ENCODE peak calls at places on chromosome 5, in eight cellular contexts. B is GM12878, W is SK-N-SH, T is breast epithelium, Y is H1, J is Panc1, X is spleen, E is stomach. K is an unnamed sample.

GRCh38 chr5:144142030-144142825 is 28.2 kb downstream of the YIPF5 start:
- DNase-seq in W (peak), Y (no peak), B (peak), J (peak), X (no peak), E (no peak), T (no peak), K (no peak)

GRCh38 chr5:103901885-103902284 is 339.3 kb upstream of the NUDT12 start:
- DNase-seq in E (no peak), T (no peak), B (no peak), J (no peak), W (no peak), X (no peak), Y (no peak), K (no peak)

GRCh38 chr5:102682102-102682647 is 72.9 kb upstream of the PAM start:
- DNase-seq in J (no peak), E (no peak), B (no peak), W (no peak), X (no peak), Y (no peak), T (no peak), K (no peak)

GRCh38 chr5:160769264-160769663 is 82.7 kb downstream of the ATP10B start:
- DNase-seq in W (no peak), B (no peak), E (no peak), J (no peak), Y (no peak), X (no peak), T (no peak), K (no peak)

GRCh38 chr5:152246401-152246800 is 158.7 kb downstream of the NMUR2 start:
- DNase-seq in J (no peak), Y (peak), E (peak), X (no peak), B (no peak), T (no peak), W (no peak), K (no peak)

GRCh38 chr5:167167191-167167590 is 1124.3 kb upstream of the WWC1 start:
- DNase-seq in T (no peak), E (no peak), Y (no peak), W (no peak), X (no peak), B (no peak), J (no peak), K (no peak)

GRCh38 chr5:52800394-52801213 is 12.9 kb downstream of the ITGA1 start:
- DNase-seq in B (no peak), T (peak), Y (peak), X (peak), E (peak), W (peak), J (peak), K (peak)

GRCh38 chr5:159975462-159976019 is 33.4 kb upstream of the TTC1 start:
- DNase-seq in T (no peak), B (no peak), W (peak), Y (no peak), E (no peak), X (no peak), J (no peak), K (no peak)

GRCh38 chr5:74578356-74579044 is 62.0 kb downstream of the ENC1 start:
- DNase-seq in J (no peak), T (no peak), X (no peak), E (no peak), W (no peak), Y (no peak), B (peak), K (no peak)

GRCh38 chr5:53362521-53362941 is 117.9 kb upstream of the FST start:
- DNase-seq in Y (no peak), W (no peak), B (no peak), T (no peak), E (no peak), J (peak), X (no peak), K (no peak)

GRCh38 chr5:151896041-151896691 is 28.5 kb downstream of the GLRA1 start:
- DNase-seq in T (no peak), J (no peak), E (no peak), W (no peak), X (no peak), Y (no peak), B (no peak), K (no peak)

GRCh38 chr5:111853748-111854147 is 96.8 kb upstream of the NREP start:
- DNase-seq in E (no peak), X (no peak), T (no peak), J (no peak), W (no peak), B (peak), Y (no peak), K (no peak)

GRCh38 chr5:179906795-179907569 is 715 bp downstream of the TBC1D9B start:
- DNase-seq in E (peak), W (peak), B (no peak), X (peak), J (no peak), Y (peak), T (no peak), K (peak)

GRCh38 chr5:135950611-135951010 is 4.2 kb downstream of the LECT2 start:
- DNase-seq in W (no peak), T (no peak), E (no peak), X (no peak), B (no peak), Y (no peak), J (no peak), K (no peak)

GRCh38 chr5:81247441-81247972 is 14.4 kb downstream of the CKMT2 start:
- DNase-seq in X (no peak), B (no peak), E (no peak), J (no peak), Y (no peak), W (no peak), T (no peak), K (no peak)

GRCh38 chr5:116848974-116849586 is 274.5 kb upstream of the SEMA6A start:
- DNase-seq in T (no peak), X (no peak), B (no peak), E (no peak), J (no peak), W (no peak), Y (no peak), K (no peak)

GRCh38 chr5:124544366-124545055 is 201.9 kb downstream of the ZNF608 start:
- DNase-seq in W (no peak), J (no peak), X (no peak), Y (no peak), E (no peak), T (no peak), B (peak), K (no peak)

GRCh38 chr5:62395210-62395950 is 8.3 kb downstream of the DIMT1 start:
- DNase-seq in E (no peak), Y (no peak), W (no peak), B (no peak), X (no peak), T (no peak), J (no peak), K (no peak)

GRCh38 chr5:95822408-95823240 is at the start of gene GLRX:
- DNase-seq in E (peak), J (peak), Y (peak), W (peak), X (peak), B (no peak), T (peak), K (peak)

GRCh38 chr5:104498281-104498680 is 935.7 kb upstream of the NUDT12 start:
- DNase-seq in B (no peak), W (no peak), Y (no peak), E (no peak), T (no peak), J (no peak), X (no peak), K (no peak)

GRCh38 chr5:15695171-15695676 is 195.2 kb downstream of the FBXL7 start:
- DNase-seq in E (no peak), Y (no peak), J (no peak), B (no peak), W (no peak), T (no peak), X (no peak), K (peak)

GRCh38 chr5:116699348-116699747 is 124.7 kb upstream of the SEMA6A start:
- DNase-seq in E (no peak), W (no peak), X (no peak), T (no peak), B (no peak), J (no peak), Y (no peak), K (no peak)

GRCh38 chr5:169161022-169161680 is 139.8 kb downstream of the SLIT3 start:
- DNase-seq in B (no peak), T (no peak), X (no peak), W (peak), J (no peak), Y (no peak), E (no peak), K (no peak)

GRCh38 chr5:141680751-141681201 is 1.3 kb downstream of the ARAP3 start:
- DNase-seq in X (no peak), J (no peak), T (no peak), W (peak), E (no peak), B (no peak), Y (peak), K (peak)

GRCh38 chr5:83377131-83377865 is 94.2 kb upstream of the VCAN start:
- DNase-seq in W (no peak), E (no peak), Y (no peak), T (no peak), X (no peak), J (no peak), B (no peak), K (no peak)

GRCh38 chr5:95870105-95870672 is 47.7 kb upstream of the GLRX start:
- DNase-seq in W (no peak), T (no peak), B (peak), E (no peak), X (no peak), J (no peak), Y (no peak), K (no peak)

GRCh38 chr5:7396169-7397004 is 449 bp downstream of the ADCY2 start:
- DNase-seq in W (peak), E (no peak), X (no peak), Y (no peak), J (no peak), T (no peak), B (no peak), K (no peak)

GRCh38 chr5:142000709-142001484 is 11.9 kb downstream of the GNPDA1 start:
- DNase-seq in T (no peak), B (no peak), E (no peak), W (no peak), J (no peak), Y (peak), X (no peak), K (no peak)

GRCh38 chr5:112417931-112418358 is 1.1 kb downstream of the EPB41L4A start:
- DNase-seq in E (peak), T (peak), W (peak), X (peak), J (no peak), B (peak), Y (no peak), K (peak)

GRCh38 chr5:59786271-59786805 is 107.2 kb downstream of the PDE4D start:
- DNase-seq in T (no peak), X (no peak), Y (no peak), J (no peak), E (no peak), B (no peak), W (peak), K (no peak)

GRCh38 chr5:19880859-19881436 is 107.1 kb downstream of the CDH18 start:
- DNase-seq in E (no peak), T (no peak), B (no peak), Y (no peak), J (peak), W (no peak), X (no peak), K (no peak)

GRCh38 chr5:166262395-166262794 is 2029.0 kb upstream of the WWC1 start:
- DNase-seq in W (no peak), E (no peak), Y (no peak), T (no peak), J (no peak), B (no peak), X (no peak), K (no peak)

GRCh38 chr5:100667021-100667671 is 132.0 kb downstream of the FAM174A start:
- DNase-seq in X (no peak), W (no peak), T (no peak), J (no peak), Y (no peak), E (no peak), B (no peak), K (no peak)

DNA sequence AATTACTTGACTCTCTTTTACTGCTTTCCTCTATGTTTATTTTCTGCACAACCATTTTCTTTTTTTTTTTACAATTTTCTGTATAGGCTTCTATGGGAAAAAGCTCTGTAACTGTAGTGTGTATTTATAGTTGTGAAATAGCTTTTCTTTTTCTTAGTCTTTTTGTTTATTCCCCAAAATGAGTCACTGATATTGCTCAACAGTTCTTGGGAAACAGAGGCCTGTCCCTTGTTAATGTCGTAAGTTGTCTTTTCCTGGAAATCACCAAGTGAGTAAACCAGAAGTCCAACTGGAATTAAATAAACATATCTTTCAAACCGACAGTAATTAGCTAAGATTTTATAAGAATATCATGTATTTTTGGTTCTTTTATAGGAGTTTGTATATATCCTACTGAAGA is 325.1 kb upstream of the PRR16 start:
- DNase-seq in T (no peak), X (no peak), E (no peak), Y (no peak), W (no peak), J (peak), B (no peak), K (no peak)
- TF ChIP-seq POLR2AphosphoS5 in T (peak), X (no peak), E (peak), Y (no peak), W (no peak), J (no peak), B (no peak), K (peak)

GRCh38 chr5:146965781-146966659 is 87.5 kb upstream of the PPP2R2B start:
- DNase-seq in Y (peak), T (no peak), W (peak), J (peak), B (peak), E (peak), X (no peak), K (no peak)
- TF ChIP-seq CTCF in Y (peak), T (peak), W (peak), J (peak), B (peak), E (no peak), X (peak), K (peak)

DNA sequence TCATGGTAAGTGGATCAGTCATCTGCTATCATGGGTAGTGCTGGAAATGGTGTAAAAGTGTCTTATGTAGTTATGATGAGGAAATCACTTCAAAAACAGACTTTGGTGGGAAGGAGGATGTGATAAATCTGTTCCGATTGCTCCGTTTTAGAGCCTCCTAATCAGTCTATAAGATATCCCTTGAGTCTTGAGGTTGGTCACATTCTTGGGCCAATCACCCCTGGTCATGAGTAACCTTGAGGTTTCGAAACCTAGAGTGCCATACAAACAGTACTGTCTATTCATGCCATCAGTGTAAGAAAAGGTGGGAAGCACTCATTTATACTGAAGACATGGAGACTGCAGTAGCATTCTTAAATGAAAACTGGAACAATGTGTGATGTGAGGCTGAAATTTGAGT is 45.8 kb downstream of the LRRTM2 start:
- DNase-seq in Y (no peak), W (no peak), J (no peak), E (no peak), B (no peak), X (no peak), T (no peak), K (no peak)
- TF ChIP-seq POLR2AphosphoS5 in Y (no peak), W (no peak), J (no peak), E (no peak), B (no peak), X (no peak), T (no peak), K (no peak)

DNA sequence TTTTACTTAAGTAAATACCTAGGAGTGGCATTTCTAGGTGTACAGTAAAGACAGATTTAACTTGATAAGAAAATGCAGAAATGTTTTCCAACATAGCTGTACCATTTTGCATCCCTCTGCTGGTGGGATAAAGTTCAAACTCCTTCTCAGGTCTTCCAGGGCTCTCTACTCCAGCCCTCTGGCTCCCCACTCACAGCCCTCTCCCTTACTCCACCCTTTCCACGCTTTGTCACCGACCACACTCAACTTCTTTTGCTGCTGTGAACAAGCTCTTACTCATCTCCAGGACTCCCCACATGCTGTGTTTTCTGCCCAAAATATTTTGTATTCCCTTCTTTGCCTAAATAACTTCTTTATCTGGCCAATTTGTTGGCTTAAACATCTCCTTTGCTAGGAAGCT is 90.6 kb upstream of the OSMR start:
- DNase-seq in Y (no peak), T (no peak), J (no peak), W (no peak), X (no peak), B (no peak), E (no peak), K (no peak)
- TF ChIP-seq CTCF in Y (no peak), T (no peak), J (no peak), W (no peak), X (no peak), B (no peak), E (no peak), K (no peak)

GRCh38 chr5:14577964-14578363 is 3.6 kb upstream of the OTULINL start:
- DNase-seq in B (no peak), X (no peak), J (no peak), T (no peak), Y (no peak), W (no peak), E (no peak), K (no peak)

GRCh38 chr5:14580037-14581034 is 1.3 kb upstream of the OTULINL start:
- DNase-seq in Y (no peak), T (no peak), X (no peak), W (no peak), E (no peak), J (no peak), B (no peak), K (no peak)

GRCh38 chr5:14577079-14577725 is 4.4 kb upstream of the OTULINL start:
- DNase-seq in Y (peak), W (no peak), T (no peak), B (no peak), J (no peak), X (no peak), E (no peak), K (no peak)

GRCh38 chr5:14581333-14581890 is at the start of gene OTULINL:
- DNase-seq in W (peak), E (peak), T (peak), J (no peak), Y (peak), X (peak), B (no peak), K (peak)

DNA sequence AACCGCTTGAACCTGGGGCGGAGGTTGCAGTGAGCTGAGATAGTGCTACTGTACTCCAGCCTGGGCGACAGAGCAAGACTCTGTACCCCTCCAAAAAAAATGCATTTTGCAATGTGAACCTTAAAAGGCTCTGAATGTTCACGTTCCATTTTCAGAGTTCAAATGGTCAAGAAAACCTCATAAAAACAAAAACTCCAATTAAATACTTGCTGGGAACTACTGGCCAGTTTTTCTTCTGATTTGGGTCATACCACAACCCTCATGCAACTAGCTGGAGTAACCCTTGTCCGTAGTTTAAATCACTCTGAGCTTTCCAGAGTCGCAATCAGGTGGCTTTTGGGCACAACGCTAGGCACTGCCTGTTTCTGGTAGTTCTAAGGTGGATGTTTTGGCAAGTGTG is 2.3 kb upstream of the OTULINL start:
- DNase-seq in X (no peak), E (no peak), B (no peak), Y (no peak), J (no peak), W (no peak), T (no peak), K (no peak)
- TF ChIP-seq POLR2AphosphoS5 in X (no peak), E (no peak), B (no peak), Y (no peak), J (no peak), W (no peak), T (no peak), K (no peak)

GRCh38 chr5:172584638-172585037 is 56.4 kb upstream of the NEURL1B start:
- DNase-seq in J (no peak), X (no peak), T (no peak), B (no peak), E (no peak), W (no peak), Y (no peak), K (no peak)

GRCh38 chr5:172585114-172585513 is 55.9 kb upstream of the NEURL1B start:
- DNase-seq in T (no peak), X (peak), J (no peak), Y (no peak), E (no peak), W (no peak), B (no peak), K (no peak)

GRCh38 chr5:172579403-172579990 is 61.6 kb upstream of the NEURL1B start:
- DNase-seq in W (no peak), B (no peak), X (no peak), T (no peak), J (no peak), E (no peak), Y (no peak), K (no peak)

GRCh38 chr5:172583931-172584511 is 57.0 kb upstream of the NEURL1B start:
- DNase-seq in Y (no peak), J (no peak), X (peak), T (no peak), B (no peak), E (no peak), W (no peak), K (no peak)

GRCh38 chr5:172582940-172583339 is 58.1 kb upstream of the NEURL1B start:
- DNase-seq in T (no peak), B (no peak), X (peak), J (no peak), W (no peak), Y (no peak), E (no peak), K (no peak)
- TF ChIP-seq CTCF in T (no peak), B (no peak), X (no peak), J (no peak), W (no peak), Y (no peak), E (no peak), K (no peak)